ENCODE peak calls at places on chromosome 9, in eight cellular contexts. B is thoracic aorta, O is prostate gland, D is astrocyte of the cerebellum, J is HAP-1, L is cardiac fibroblast, Z is brain microvascular endothelial cell, K is ovary. F is an unnamed sample.

GRCh38 chr9:134983094-134983493 is 65.4 kb upstream of the FCN1 start:
- DNase-seq in Z (no peak), J (no peak), B (no peak), L (peak; percentile 14), K (no peak), D (no peak), O (no peak), F (no peak)

GRCh38 chr9:100370064-100370723 is 17.5 kb upstream of the TEX10 start:
- DNase-seq in L (no peak), D (no peak), O (no peak), J (no peak), B (no peak), Z (no peak), K (no peak), F (no peak)

GRCh38 chr9:104968025-104968982 is 40.3 kb upstream of the ABCA1 start:
- DNase-seq in B (peak; percentile 64), O (peak; percentile 80), J (peak; percentile 91), K (peak; percentile 90), Z (peak; percentile 78), L (peak; percentile 86), D (peak; percentile 82), F (peak; percentile 92)

GRCh38 chr9:72156586-72156985 is 7.3 kb downstream of the GDA start:
- DNase-seq in J (no peak), L (no peak), O (no peak), B (no peak), D (no peak), K (no peak), Z (no peak), F (no peak)

GRCh38 chr9:7336356-7337075 is 463.1 kb downstream of the DMAC1 start:
- DNase-seq in B (no peak), O (no peak), J (no peak), K (no peak), D (no peak), L (peak; percentile 33), Z (no peak), F (peak; percentile 47)

GRCh38 chr9:79446540-79447307 is 125.0 kb upstream of the TLE4 start:
- DNase-seq in Z (no peak), B (no peak), K (no peak), D (no peak), L (no peak), J (no peak), O (no peak), F (no peak)

GRCh38 chr9:105290401-105290800 is 46.0 kb downstream of the SLC44A1 start:
- DNase-seq in B (no peak), J (no peak), O (peak; percentile 40), Z (no peak), K (no peak), D (no peak), L (peak; percentile 70), F (peak; percentile 30)

GRCh38 chr9:69168709-69169217 is 5.3 kb upstream of the TJP2 start:
- DNase-seq in K (no peak), J (no peak), L (peak; percentile 81), Z (no peak), B (no peak), O (peak; percentile 66), D (no peak), F (no peak)

GRCh38 chr9:80995759-80996158 is 693.6 kb downstream of the TLE1 start:
- DNase-seq in D (peak; percentile 20), B (no peak), L (peak; percentile 70), Z (peak; percentile 79), J (no peak), O (no peak), K (no peak), F (peak; percentile 39)

GRCh38 chr9:13139641-13140171 is 139.8 kb downstream of the MPDZ start:
- DNase-seq in J (peak; percentile 70), Z (peak; percentile 92), D (peak; percentile 85), L (peak; percentile 91), B (no peak), O (no peak), K (no peak), F (peak; percentile 64)

GRCh38 chr9:133714606-133715294 is 23.4 kb downstream of the SARDH start:
- DNase-seq in B (no peak), O (no peak), L (peak; percentile 93), K (peak; percentile 78), Z (peak; percentile 82), J (no peak), D (peak; percentile 35), F (peak; percentile 81)

GRCh38 chr9:105076729-105077128 is 148.8 kb upstream of the ABCA1 start:
- DNase-seq in B (no peak), L (no peak), O (no peak), J (no peak), Z (no peak), D (no peak), K (no peak), F (no peak)

GRCh38 chr9:96884443-96884842 is 30.1 kb upstream of the ZNF782 start:
- DNase-seq in B (no peak), O (no peak), J (no peak), D (no peak), K (no peak), Z (peak; percentile 63), L (peak; percentile 84), F (peak; percentile 34)

GRCh38 chr9:133125706-133126696 is 5.0 kb upstream of the RALGDS start:
- DNase-seq in K (peak; percentile 70), O (peak; percentile 51), J (no peak), L (peak; percentile 57), Z (peak; percentile 59), B (no peak), D (no peak), F (no peak)

GRCh38 chr9:34664281-34665108 is 2.0 kb upstream of the CCL27 start:
- DNase-seq in L (peak; percentile 80), K (peak; percentile 77), B (peak; percentile 57), D (peak; percentile 39), O (peak; percentile 65), J (peak; percentile 90), Z (peak; percentile 72), F (peak; percentile 28)

GRCh38 chr9:92535940-92536850 is at the start of gene ECM2:
- DNase-seq in D (peak; percentile 66), J (no peak), B (no peak), O (no peak), K (no peak), Z (peak; percentile 11), L (peak; percentile 83), F (no peak)

GRCh38 chr9:74496819-74497749 is at the start of gene RORB:
- DNase-seq in O (peak; percentile 60), L (peak; percentile 12), J (peak; percentile 68), D (peak; percentile 50), K (peak; percentile 24), B (no peak), Z (no peak), F (no peak)

GRCh38 chr9:74499770-74500583 is 2.8 kb downstream of the RORB start:
- DNase-seq in L (no peak), K (no peak), J (no peak), B (no peak), O (no peak), Z (no peak), D (no peak), F (no peak)

GRCh38 chr9:74497750-74498615 is 848 bp downstream of the RORB start:
- DNase-seq in J (peak; percentile 10), O (no peak), K (no peak), D (no peak), B (no peak), L (peak; percentile 30), Z (no peak), F (no peak)

GRCh38 chr9:74499111-74499601 is 2.0 kb downstream of the RORB start:
- DNase-seq in B (no peak), Z (no peak), L (no peak), O (no peak), K (no peak), D (no peak), J (no peak), F (no peak)

GRCh38 chr9:74498616-74499095 is 1.5 kb downstream of the RORB start:
- DNase-seq in D (no peak), L (no peak), O (no peak), B (no peak), K (no peak), J (no peak), Z (no peak), F (no peak)
- H3K4me3 ChIP-seq in D (peak overlapping the region; percentile 59), L (peak overlapping the region; percentile 61), O (peak overlapping the region; percentile 44), B (peak overlapping the region; percentile 84), K (peak overlapping the region; percentile 43), J (no peak overlapping the region), Z (peak overlapping the region; percentile 66), F (peak overlapping the region; percentile 58)

GRCh38 chr9:110356639-110357038 is 19.0 kb upstream of the TXNDC8 start:
- DNase-seq in B (no peak), O (no peak), J (no peak), K (no peak), D (no peak), L (no peak), Z (no peak), F (no peak)

GRCh38 chr9:110346325-110346724 is 8.7 kb upstream of the TXNDC8 start:
- DNase-seq in J (no peak), Z (no peak), B (no peak), K (no peak), O (no peak), D (no peak), L (no peak), F (no peak)

GRCh38 chr9:110351009-110351467 is 13.4 kb upstream of the TXNDC8 start:
- DNase-seq in O (no peak), J (no peak), D (peak; percentile 58), B (no peak), Z (peak; percentile 65), K (no peak), L (peak; percentile 78), F (peak; percentile 58)
- H3K4me3 ChIP-seq in O (no peak overlapping the region), J (no peak overlapping the region), D (no peak overlapping the region), B (no peak overlapping the region), Z (no peak overlapping the region), K (no peak overlapping the region), L (no peak overlapping the region), F (no peak overlapping the region)

DNA sequence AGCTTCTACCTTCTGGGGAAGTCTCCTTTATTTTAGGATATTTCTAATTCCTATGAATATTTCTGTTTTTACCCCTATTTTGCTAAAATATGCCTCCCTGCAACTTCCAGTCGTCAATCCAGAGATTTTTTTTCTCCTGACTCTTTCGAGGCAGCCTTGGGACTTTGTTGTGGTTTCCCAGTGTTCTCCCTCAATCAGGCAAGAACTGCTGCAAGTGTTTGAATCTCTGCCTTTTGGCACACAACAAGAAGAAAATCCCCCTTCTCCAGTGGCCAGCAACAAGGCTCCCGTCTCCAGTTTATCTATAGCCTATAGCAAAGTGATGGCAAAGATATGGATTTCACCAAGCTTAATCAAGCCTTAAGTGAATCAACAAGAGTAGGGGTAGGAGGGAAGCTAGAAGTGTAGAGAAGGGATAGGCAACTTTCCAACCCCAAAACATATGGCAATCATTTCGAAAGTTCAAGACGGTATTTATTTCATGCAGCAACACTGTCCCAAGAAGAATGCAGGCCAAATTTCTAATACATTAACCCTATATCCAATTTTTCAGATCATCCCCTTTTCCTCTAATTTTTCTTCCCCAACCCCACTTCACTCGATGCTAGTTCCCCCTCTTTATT is 37.7 kb upstream of the PAPPA start:
- DNase-seq in J (no peak), O (no peak), K (no peak), D (peak; percentile 60), B (no peak), Z (peak; percentile 37), L (peak; percentile 47), F (peak; percentile 51)
- H3K4me3 ChIP-seq in J (no peak overlapping the region), O (no peak overlapping the region), K (no peak overlapping the region), D (no peak overlapping the region), B (no peak overlapping the region), Z (no peak overlapping the region), L (no peak overlapping the region), F (no peak overlapping the region)

DNA sequence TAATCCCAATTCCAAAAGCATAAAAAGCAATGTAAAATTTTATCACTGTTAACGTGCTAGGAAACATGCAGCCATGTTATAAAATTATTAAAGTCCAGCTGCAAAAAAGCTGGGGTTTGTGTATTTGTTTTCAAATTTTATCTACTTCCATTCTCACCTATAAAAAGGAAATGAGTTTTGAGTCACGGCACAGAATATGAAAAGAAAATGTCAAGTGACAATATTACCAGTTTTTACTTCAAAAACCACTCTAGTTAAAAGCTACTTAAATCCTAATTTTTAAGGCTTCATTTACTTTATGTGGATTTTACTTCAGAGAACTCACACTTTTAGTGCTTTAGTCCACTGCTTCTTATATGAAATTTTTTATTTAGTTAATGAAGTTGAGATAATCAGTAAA is 72.7 kb upstream of the IFNE start:
- DNase-seq in O (no peak), D (no peak), L (no peak), B (no peak), K (no peak), Z (no peak), J (no peak), F (no peak)
- H3K4me3 ChIP-seq in O (no peak overlapping the region), D (peak overlapping the region; percentile 84), L (no peak overlapping the region), B (no peak overlapping the region), K (no peak overlapping the region), Z (no peak overlapping the region), J (no peak overlapping the region), F (peak overlapping the region; percentile 9)

F was measured in skeletal muscle cell.